ENCODE peak calls at places on chromosomes 6 and 20, in five cellular contexts. Y is AG10803, W is fibroblast of the aortic adventitia, I is mesenchymal stem cell, H is WERI-Rb-1. Q is an unnamed sample.

GRCh38 chr20:41309817-41310216 is 7.7 kb downstream of the ZHX3 start:
- DNase-seq in Y (peak), W (peak), I (peak), H (no peak), Q (no peak)

GRCh38 chr6:89794324-89794723 is 25.3 kb downstream of the MDN1 start:
- DNase-seq in Y (no peak), W (no peak), I (no peak), H (no peak), Q (no peak)

GRCh38 chr20:62002882-62003480 is 62.7 kb downstream of the TAF4 start:
- DNase-seq in Y (no peak), W (no peak), I (no peak), H (no peak), Q (no peak)

GRCh38 chr6:53728570-53729194 is 63.1 kb upstream of the KLHL31 start:
- DNase-seq in Y (peak), W (peak), I (peak), H (peak), Q (peak)

GRCh38 chr20:58669287-58670006 is 18.4 kb downstream of the STX16 start:
- DNase-seq in Y (no peak), W (no peak), I (no peak), H (no peak), Q (no peak)

GRCh38 chr20:48236485-48237055 is 451.3 kb upstream of the SULF2 start:
- DNase-seq in Y (no peak), W (no peak), I (no peak), H (no peak), Q (no peak)

GRCh38 chr6:73083886-73084285 is 141.4 kb downstream of the KHDC1L start:
- DNase-seq in Y (no peak), W (no peak), I (no peak), H (no peak), Q (no peak)

GRCh38 chr6:35439308-35439707 is 12.8 kb upstream of the FANCE start:
- DNase-seq in Y (no peak), W (no peak), I (no peak), H (peak), Q (no peak)

GRCh38 chr20:24778585-24779031 is 170.5 kb upstream of the CST7 start:
- DNase-seq in Y (no peak), W (no peak), I (no peak), H (no peak), Q (no peak)

GRCh38 chr6:144104898-144105487 is 9.6 kb upstream of the SF3B5 start:
- DNase-seq in Y (peak), W (peak), I (peak), H (peak), Q (peak)

GRCh38 chr20:38724603-38725457 is 544 bp downstream of the SLC32A1 start:
- DNase-seq in Y (no peak), W (no peak), I (no peak), H (peak), Q (no peak)

GRCh38 chr20:3162080-3162611 is 2.5 kb upstream of the FASTKD5 start:
- DNase-seq in Y (no peak), W (no peak), I (no peak), H (peak), Q (peak)

GRCh38 chr6:135572051-135572450 is 74.5 kb upstream of the AHI1 start:
- DNase-seq in Y (no peak), W (no peak), I (no peak), H (no peak), Q (no peak)

GRCh38 chr6:131169613-131170012 is 34.3 kb downstream of the AKAP7 start:
- DNase-seq in Y (no peak), W (no peak), I (no peak), H (no peak), Q (no peak)

GRCh38 chr6:7135755-7136154 is 28.0 kb downstream of the RREB1 start:
- DNase-seq in Y (no peak), W (no peak), I (no peak), H (peak), Q (no peak)

GRCh38 chr6:166589334-166589731 is 2.9 kb upstream of the RAMACL start:
- DNase-seq in Y (no peak), W (no peak), I (no peak), H (no peak), Q (no peak)

GRCh38 chr20:51446656-51447055 is 95.9 kb downstream of the NFATC2 start:
- DNase-seq in Y (peak), W (peak), I (peak), H (no peak), Q (peak)

GRCh38 chr6:157020398-157021266 is 243.5 kb downstream of the ARID1B start:
- DNase-seq in Y (peak), W (peak), I (peak), H (peak), Q (peak)

GRCh38 chr20:64203037-64203777 is 39.0 kb downstream of the MYT1 start:
- DNase-seq in Y (no peak), W (no peak), I (no peak), H (peak), Q (peak)

GRCh38 chr20:5172903-5173463 is 46.2 kb downstream of the CDS2 start:
- DNase-seq in Y (no peak), W (no peak), I (no peak), H (no peak), Q (no peak)

GRCh38 chr6:83883240-83883639 is 23.8 kb downstream of the CYB5R4 start:
- DNase-seq in Y (no peak), W (no peak), I (no peak), H (no peak), Q (no peak)

GRCh38 chr6:166333172-166333995 is 9.0 kb downstream of the SFT2D1 start:
- DNase-seq in Y (no peak), W (no peak), I (no peak), H (no peak), Q (no peak)

GRCh38 chr6:130826442-130827246 is 562 bp upstream of the SMLR1 start:
- DNase-seq in Y (no peak), W (no peak), I (no peak), H (no peak), Q (no peak)

GRCh38 chr6:63571883-63572732 is at the start of the genes LOC128125822 and PTP4A1:
- DNase-seq in Y (peak), W (peak), I (peak), H (peak), Q (peak)

GRCh38 chr6:113288409-113288808 is 568.7 kb upstream of the MARCKS start:
- DNase-seq in Y (no peak), W (no peak), I (no peak), H (no peak), Q (no peak)

GRCh38 chr6:35343092-35343834 is 905 bp downstream of the PPARD start:
- DNase-seq in Y (no peak), W (peak), I (no peak), H (no peak), Q (peak)

GRCh38 chr6:35058827-35059522 is 82.2 kb downstream of the TCP11 start:
- DNase-seq in Y (no peak), W (no peak), I (no peak), H (no peak), Q (no peak)

DNA sequence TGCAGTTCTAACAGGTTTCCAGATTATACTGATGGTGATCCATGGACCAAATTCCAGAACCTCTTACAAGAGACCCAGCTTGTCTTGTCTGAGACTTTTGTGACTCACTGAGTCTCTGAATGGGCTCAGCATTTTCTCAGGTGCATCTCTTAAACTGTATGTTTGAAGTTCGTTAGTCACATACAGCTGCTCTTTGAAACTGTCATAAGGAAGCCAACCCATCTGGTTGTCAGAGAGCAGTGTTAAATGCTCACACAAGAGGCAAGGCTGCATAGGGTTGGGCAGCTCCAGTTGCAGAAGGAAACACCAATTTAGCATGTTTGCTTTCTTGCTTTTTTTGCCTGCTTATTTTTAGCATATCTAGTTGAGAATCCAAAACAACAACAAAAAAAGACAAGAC is 47.1 kb downstream of the TRIM27 start:
- DNase-seq in Y (no peak), W (no peak), I (no peak), H (no peak), Q (no peak)
- H3K4me3 ChIP-seq in Y (no peak), W (no peak), I (no peak), H (no peak), Q (no peak)

GRCh38 chr6:47252636-47253035 is 57.1 kb downstream of the TNFRSF21 start:
- DNase-seq in Y (no peak), W (no peak), I (no peak), H (no peak), Q (no peak)
- H3K4me3 ChIP-seq in Y (no peak), W (no peak), I (no peak), H (no peak), Q (no peak)

GRCh38 chr20:49935746-49936152 is 448 bp upstream of the RNF114 start:
- DNase-seq in Y (no peak), W (no peak), I (no peak), H (no peak), Q (no peak)

GRCh38 chr20:49936153-49937022 is at the start of gene RNF114:
- DNase-seq in Y (peak), W (peak), I (peak), H (peak), Q (peak)

GRCh38 chr20:49937023-49937929 is 1.1 kb downstream of the RNF114 start:
- DNase-seq in Y (no peak), W (no peak), I (no peak), H (no peak), Q (no peak)

GRCh38 chr20:49941456-49941855 is 5.3 kb downstream of the RNF114 start:
- DNase-seq in Y (no peak), W (no peak), I (no peak), H (no peak), Q (no peak)

GRCh38 chr20:49938173-49939163 is 2.3 kb downstream of the RNF114 start:
- DNase-seq in Y (peak), W (peak), I (peak), H (peak), Q (no peak)
- H3K4me3 ChIP-seq in Y (peak), W (peak), I (peak), H (no peak), Q (no peak)

DNA sequence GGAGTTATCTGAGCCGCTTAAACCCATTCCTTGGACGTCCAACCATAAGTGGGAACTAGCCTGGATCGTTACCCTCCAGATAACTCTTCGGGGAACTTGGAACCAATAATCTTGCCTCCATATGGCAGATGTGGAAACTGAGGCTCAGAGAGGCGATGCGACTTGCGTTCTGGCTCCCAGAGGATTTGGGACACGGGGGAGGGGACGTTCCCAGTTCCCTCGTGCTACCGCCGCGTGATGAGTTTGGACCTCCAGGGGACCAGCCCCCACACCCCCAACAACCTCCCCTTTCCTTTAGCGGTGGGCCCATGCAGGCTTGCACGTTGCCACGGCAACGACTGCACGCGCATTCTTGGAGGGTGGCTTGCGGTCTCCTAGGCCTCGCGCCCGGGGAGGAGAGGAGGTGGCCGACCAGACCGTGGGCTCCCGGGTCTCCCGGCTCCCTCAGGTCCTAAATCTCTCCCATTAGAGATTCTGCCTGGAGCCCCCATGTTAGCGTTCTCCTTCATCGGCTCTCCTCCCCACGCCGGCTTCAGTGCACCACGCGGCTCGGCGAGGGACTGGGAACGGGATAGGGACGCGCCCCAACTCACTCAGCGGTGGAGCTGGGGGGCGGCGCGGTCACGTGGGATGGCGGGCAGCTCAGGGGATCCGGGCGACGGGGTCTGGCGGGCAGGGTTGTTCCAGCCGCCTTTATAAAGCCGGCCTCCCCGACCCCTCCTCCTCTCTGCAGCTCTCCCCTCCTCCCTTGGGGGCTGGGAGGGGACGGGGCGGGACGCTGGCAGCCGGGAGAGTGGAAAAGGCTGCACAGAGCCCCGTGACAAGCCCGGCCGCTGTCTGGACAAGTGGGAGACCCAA is at the start of gene PLTP:
- DNase-seq in Y (peak), W (peak), I (peak), H (peak), Q (peak)
- H3K4me3 ChIP-seq in Y (peak), W (peak), I (peak), H (peak), Q (peak)

DNA sequence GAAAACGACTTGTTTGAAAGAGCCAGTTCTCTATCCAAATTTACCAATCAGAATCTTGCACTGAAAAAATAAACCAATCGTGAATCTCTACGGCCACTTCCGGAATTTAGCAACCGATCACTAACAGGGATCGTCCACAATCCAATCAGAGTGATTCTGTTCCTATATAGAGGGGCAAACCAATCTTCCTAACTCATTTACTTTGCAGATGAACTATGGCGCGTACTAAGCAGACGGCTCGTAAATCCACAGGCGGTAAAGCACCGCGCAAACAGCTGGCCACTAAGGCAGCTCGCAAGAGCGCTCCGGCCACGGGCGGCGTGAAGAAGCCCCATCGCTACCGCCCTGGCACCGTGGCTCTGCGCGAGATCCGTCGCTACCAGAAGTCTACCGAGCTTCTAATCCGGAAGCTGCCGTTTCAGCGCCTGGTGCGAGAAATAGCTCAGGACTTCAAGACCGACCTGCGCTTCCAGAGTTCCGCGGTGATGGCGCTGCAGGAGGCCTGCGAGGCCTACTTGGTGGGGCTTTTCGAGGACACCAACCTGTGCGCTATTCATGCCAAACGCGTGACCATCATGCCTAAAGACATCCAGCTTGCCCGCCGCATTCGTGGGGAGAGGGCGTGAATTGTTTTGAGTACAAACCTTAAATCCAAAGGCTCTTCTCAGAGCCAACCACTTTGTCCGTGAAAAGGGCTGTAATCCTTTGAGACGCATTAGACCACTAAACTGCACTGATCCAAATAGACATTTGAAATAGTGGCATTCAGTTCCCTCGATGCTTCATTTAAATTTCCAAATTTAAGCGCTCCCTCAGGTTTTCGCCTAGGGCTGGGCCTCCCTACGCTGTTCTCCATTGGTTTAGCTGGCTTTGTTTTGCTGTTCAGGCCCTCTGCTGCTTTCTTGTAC is 138.0 kb downstream of the HFE start:
- DNase-seq in Y (peak), W (peak), I (peak), H (no peak), Q (no peak)
- H3K4me3 ChIP-seq in Y (peak), W (peak), I (peak), H (no peak), Q (peak)

Q was measured in SJCRH30.